ENCODE peak calls at places on chromosome 4, in five cellular contexts. G is PC-3, K is GM12864, P is suprapubic skin, L is mucosa of descending colon. O is an unnamed sample.

GRCh38 chr4:47814896-47815295 is 23.0 kb downstream of the CORIN start:
- DNase-seq in G (no peak), K (no peak), P (no peak), L (no peak), O (peak)

GRCh38 chr4:80263541-80264351 is 2.7 kb upstream of the FGF5 start:
- DNase-seq in G (no peak), K (no peak), P (no peak), L (no peak), O (no peak)

GRCh38 chr4:65668201-65669007 is 1.9 kb downstream of the EPHA5 start:
- DNase-seq in G (peak), K (no peak), P (peak), L (peak), O (peak)

GRCh38 chr4:37453361-37454262 is 209.1 kb downstream of the NWD2 start:
- DNase-seq in G (peak), K (no peak), P (peak), L (peak), O (peak)

GRCh38 chr4:101345596-101346311 is 1.6 kb downstream of the PPP3CA start:
- DNase-seq in G (peak), K (no peak), P (peak), L (peak), O (peak)

GRCh38 chr4:148395771-148396170 is 46.4 kb downstream of the NR3C2 start:
- DNase-seq in G (no peak), K (no peak), P (no peak), L (no peak), O (no peak)

GRCh38 chr4:81523672-81524436 is 52.1 kb upstream of the RASGEF1B start:
- DNase-seq in G (no peak), K (no peak), P (no peak), L (no peak), O (no peak)

GRCh38 chr4:21856301-21856700 is 92.3 kb downstream of the KCNIP4 start:
- DNase-seq in G (no peak), K (no peak), P (no peak), L (no peak), O (no peak)

GRCh38 chr4:150943831-150944230 is 71.3 kb downstream of the LRBA start:
- DNase-seq in G (no peak), K (no peak), P (no peak), L (no peak), O (no peak)

GRCh38 chr4:189129044-189129443 is 811.6 kb upstream of the FRG1 start:
- DNase-seq in G (no peak), K (no peak), P (no peak), L (no peak), O (no peak)

GRCh38 chr4:172791841-172792240 is 376.8 kb upstream of the GALNT7 start:
- DNase-seq in G (no peak), K (no peak), P (no peak), L (no peak), O (no peak)

DNA sequence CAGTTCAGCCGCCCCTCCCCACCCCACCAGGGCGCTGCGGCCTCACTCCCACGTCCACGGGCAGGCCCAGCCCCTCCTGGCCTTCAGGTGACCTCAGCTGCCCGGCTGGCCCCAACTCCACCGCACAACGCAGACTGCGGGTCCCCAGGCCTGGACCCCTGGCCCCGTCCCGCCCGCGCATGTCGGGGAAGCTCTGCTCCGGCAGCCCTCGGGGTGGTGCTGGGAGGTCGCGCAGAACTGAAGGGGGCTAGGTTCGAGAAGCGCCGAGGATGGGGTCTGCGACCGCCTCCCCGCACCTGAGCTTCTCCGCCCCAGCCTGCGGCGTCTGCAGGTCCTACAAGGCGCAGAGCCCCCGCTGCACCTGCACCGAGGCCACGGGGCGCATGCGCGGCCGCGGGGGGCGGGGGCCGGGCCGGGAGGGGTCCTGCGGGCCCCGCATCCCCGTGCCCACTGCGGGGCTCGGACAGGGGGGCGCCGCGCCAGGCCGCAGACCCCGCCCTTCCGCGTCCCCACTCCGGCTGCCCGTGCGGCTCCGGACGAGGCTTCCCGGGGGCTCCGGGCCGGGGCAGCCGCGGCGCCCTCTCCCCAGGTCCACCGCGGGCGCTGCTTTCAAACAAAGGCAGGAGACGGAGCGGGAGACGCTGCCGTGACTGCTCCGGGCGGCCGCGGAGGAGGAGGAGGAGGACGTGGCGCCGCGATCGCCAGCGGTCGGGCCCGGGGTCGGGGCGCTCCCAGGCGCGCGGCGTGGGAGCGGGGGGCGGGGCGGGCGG is 678 bp upstream of the NAT8L start:
- DNase-seq in G (no peak), K (no peak), P (peak), L (no peak), O (no peak)
- H3K4me3 ChIP-seq in G (no peak), K (no peak), P (peak), L (no peak), O (no peak)

GRCh38 chr4:8817813-8818062 is 53.9 kb downstream of the HMX1 start:
- DNase-seq in G (no peak), K (no peak), P (no peak), L (no peak), O (no peak)
- TF ChIP-seq CTCF in G (no peak), K (no peak), P (no peak), L (no peak), O (no peak)

GRCh38 chr4:186226521-186227189 is 652 bp upstream of the KLKB1 start:
- DNase-seq in G (no peak), K (no peak), P (no peak), L (no peak), O (no peak)

GRCh38 chr4:186225848-186226247 is 1.5 kb upstream of the KLKB1 start:
- DNase-seq in G (no peak), K (no peak), P (no peak), L (no peak), O (no peak)

GRCh38 chr4:186228514-186228894 is 1.2 kb downstream of the KLKB1 start:
- DNase-seq in G (no peak), K (no peak), P (no peak), L (no peak), O (peak)

GRCh38 chr4:186227744-186228513 is 622 bp downstream of the KLKB1 start:
- DNase-seq in G (no peak), K (no peak), P (no peak), L (no peak), O (peak)

DNA sequence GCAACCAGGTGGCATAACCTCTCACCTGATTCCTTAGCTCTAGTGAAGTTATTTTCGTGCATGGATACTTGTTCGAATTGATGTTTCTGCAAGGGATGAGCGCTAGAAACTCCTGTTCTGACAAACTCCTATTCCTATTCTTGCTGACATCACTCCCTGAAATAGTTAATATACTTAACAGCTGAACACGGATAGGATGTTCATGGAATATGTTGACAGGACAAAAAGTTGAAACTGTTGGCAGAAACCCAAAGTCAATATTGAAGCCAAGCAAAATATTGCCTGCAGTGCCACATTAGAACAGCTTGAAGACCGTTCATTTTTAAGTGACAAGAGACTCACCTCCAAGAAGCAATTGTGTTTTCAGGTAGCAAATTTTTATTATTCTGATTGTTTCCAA is at the start of gene KLKB1:
- DNase-seq in G (no peak), K (no peak), P (no peak), L (no peak), O (peak)
- H3K4me3 ChIP-seq in G (no peak), K (no peak), P (no peak), L (no peak), O (no peak)

GRCh38 chr4:119172223-119172622 is 36.6 kb downstream of the MYOZ2 start:
- DNase-seq in G (peak), K (no peak), P (no peak), L (no peak), O (no peak)

GRCh38 chr4:119165767-119166166 is 30.1 kb downstream of the MYOZ2 start:
- DNase-seq in G (no peak), K (no peak), P (no peak), L (no peak), O (no peak)

DNA sequence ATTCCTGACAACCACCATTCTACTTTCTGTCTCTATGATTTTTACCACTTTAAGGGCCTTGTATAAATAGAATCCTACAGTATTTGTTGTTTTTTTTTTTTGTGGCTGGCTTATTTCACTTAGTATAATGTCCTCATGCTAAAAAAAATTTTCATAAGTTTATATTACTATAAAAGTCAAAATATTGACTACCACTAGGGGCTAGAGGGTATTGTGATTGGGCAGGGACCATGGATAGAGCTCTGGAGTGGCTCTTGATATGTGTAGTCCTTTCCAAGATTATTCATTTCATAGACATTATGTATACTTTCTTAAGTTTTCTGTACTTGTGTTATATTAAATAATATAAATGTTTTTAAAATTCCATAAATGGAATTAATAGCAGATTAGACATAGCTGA is 34.6 kb downstream of the MYOZ2 start:
- DNase-seq in G (no peak), K (no peak), P (no peak), L (no peak), O (no peak)
- TF ChIP-seq CTCF in G (no peak), K (no peak), P (no peak), L (no peak), O (no peak)

GRCh38 chr4:76802546-76803021 is 95.4 kb downstream of the SOWAHB start:
- DNase-seq in G (no peak), K (no peak), P (no peak), L (no peak), O (peak)

GRCh38 chr4:76800902-76801301 is 97.0 kb downstream of the SOWAHB start:
- DNase-seq in G (no peak), K (peak), P (no peak), L (no peak), O (no peak)

GRCh38 chr4:76801621-76802545 is 96.1 kb downstream of the SOWAHB start:
- DNase-seq in G (no peak), K (no peak), P (no peak), L (no peak), O (peak)

GRCh38 chr4:76804060-76804459 is 93.9 kb downstream of the SOWAHB start:
- DNase-seq in G (no peak), K (no peak), P (no peak), L (no peak), O (peak)

DNA sequence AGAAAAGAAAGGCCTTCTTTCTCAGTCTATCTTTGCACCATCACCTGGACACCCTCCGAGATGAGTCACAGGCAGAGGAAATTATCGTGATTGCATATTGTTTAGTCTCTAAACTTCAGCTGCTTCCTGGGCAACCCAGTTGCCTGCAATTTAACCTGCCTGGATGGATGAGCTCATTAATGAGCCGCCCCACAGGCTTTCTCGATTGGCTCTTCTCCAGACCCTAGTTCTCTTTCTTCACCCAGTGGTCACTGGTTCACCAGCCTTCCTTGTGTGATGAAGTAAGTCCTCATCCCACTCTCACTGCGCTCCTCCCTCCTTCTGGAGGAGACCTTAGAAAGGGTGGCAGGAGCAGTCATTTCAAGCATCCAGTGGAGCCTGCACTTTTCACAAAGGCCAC is 94.4 kb downstream of the SOWAHB start:
- DNase-seq in G (peak), K (no peak), P (no peak), L (no peak), O (peak)
- H3K4me3 ChIP-seq in G (no peak), K (no peak), P (no peak), L (no peak), O (no peak)

DNA sequence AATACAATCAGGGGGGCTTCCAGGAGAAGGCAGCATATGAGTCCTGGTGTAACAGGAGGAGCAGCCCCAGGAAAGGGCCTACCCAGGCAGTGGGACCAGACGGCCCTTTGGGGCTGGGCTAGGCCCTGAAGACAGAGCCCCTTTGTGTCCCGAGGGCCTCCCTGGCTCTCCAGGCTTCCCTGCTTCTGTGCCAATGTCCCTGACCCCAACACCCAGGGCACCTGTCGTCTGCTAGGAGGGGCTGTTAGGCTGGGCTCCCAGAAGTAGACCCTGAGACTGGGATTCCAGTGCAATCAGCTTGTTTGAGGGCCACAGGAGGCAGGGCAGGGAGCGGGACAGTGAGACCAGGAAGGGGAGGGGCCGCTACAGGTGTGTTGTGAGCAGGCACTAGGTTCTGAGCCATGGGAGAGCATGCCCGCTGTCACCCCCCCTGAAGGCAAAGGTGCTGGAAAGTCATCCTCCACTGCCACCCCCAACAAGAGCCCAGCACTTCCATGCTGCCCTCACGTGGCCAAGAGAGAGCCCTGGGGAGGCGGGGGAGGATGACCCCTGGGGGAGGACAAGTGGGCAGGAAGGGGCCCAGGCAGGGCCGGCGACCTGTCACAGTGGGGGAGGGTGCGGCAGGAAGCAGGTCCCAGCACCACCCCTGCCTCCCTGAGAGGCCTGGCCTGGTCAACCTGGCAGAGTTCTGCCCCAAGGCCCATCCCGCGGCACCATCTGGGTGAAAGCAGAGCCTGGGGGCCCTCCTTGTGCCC is 64.8 kb downstream of the ADRA2C start:
- DNase-seq in G (no peak), K (no peak), P (no peak), L (no peak), O (no peak)
- TF ChIP-seq CTCF in G (no peak), K (no peak), P (no peak), L (no peak), O (no peak)

DNA sequence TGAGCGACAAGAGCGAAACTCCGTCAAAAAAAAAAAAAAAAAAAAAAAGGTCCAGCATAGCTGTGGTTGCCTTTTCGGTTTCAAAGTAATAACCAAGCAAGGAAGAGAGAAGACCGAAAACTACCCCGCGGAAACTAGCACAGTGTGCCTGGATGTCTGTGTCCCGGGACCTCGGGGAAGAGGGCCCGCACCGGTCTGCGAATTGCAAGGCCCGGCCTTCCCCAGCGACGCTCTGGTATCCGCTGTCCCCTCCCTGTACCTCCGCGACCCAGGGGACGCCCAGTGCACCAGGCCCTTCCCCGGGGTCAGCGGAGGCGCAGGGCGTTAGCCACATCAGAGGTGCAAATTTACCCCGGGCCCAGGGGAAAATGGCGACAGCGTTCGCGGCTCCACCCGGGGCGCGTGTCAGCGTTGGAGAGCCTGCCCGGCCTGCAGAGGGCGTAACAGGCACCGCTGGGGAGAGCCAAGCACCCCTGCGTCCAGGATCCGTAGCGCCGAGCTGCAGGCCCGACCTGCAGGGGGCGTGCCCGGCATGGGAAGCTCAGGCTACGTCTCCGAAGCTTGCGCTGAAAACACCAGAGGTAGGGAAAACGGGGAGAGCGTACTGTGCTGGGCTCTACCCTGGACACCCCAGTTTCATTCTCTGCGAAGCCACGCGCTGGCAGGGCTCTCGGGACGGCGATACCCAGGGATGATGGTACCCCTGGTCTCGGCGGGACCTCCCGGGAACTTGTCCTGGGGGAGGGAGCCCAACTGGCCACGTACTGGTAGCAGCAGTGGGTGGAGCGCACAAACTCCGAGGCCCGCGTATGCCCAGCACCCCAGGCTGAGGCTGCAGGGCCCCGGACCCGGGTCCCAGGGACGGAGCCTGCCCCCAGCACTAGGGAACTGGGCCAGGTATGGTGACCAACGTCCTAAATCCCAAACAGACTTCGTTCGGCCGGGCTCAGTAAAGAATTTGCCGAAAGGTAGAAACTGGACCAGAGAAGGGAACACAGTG is 16.2 kb downstream of the NKX6-1 start:
- DNase-seq in G (no peak), K (no peak), P (peak), L (peak), O (peak)
- H3K4me3 ChIP-seq in G (no peak), K (no peak), P (peak), L (no peak), O (peak)

GRCh38 chr4:26206339-26206738 is 114.5 kb upstream of the RBPJ start:
- DNase-seq in G (peak), K (no peak), P (no peak), L (no peak), O (peak)

GRCh38 chr4:26204911-26205368 is 115.9 kb upstream of the RBPJ start:
- DNase-seq in G (no peak), K (no peak), P (no peak), L (no peak), O (no peak)

GRCh38 chr4:26201119-26201518 is 119.7 kb upstream of the RBPJ start:
- DNase-seq in G (no peak), K (no peak), P (no peak), L (no peak), O (no peak)

GRCh38 chr4:26206981-26207380 is 113.8 kb upstream of the RBPJ start:
- DNase-seq in G (no peak), K (no peak), P (no peak), L (no peak), O (no peak)

DNA sequence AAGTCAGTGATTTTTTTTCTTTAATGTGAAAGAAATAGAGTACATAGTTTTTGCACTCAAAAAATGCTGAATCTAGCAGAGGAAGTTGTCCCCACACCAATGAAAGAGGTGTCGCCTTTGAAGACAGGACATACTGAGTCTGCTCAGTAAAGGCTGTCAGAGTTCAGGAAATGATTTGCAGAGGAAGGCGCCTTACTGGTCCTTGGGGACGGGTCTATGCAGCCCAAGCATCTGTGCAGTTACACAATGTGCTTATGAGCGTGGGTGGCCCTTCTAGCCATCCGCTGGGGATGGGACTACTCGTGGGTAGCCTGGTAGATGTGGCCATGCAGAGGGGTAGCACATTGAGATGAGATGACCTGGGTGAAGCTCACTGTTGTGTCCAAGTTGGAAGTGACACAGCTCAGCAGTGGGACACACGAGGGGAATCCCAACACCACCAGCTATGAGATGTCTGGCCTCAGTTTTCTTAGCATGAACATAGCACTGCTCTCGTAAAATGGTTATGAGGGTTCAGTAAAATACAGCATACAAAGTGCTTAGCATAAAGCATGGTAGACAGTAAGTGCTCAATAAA is 116.5 kb upstream of the RBPJ start:
- DNase-seq in G (no peak), K (no peak), P (no peak), L (no peak), O (no peak)
- TF ChIP-seq CTCF in G (no peak), K (no peak), P (no peak), L (no peak), O (no peak)